ENCODE peak calls at places on chromosomes 16 and 17, in seven cellular contexts. H is Kasumi-1, E is body of pancreas, A is NCI-H1092, Z is Right ventricle myocardium inferior, L is GF-D8, I is thoracic aorta. F is an unnamed sample.

GRCh38 chr16:88701541-88702363 is 4.5 kb downstream of the RNF166 start:
- DNase-seq in Z (no peak), E (no peak), A (no peak), I (no peak), L (no peak), H (no peak), F (no peak)

GRCh38 chr16:30724641-30725464 is 23.4 kb upstream of the PHKG2 start:
- DNase-seq in Z (no peak), L (no peak), H (peak; percentile 7), E (peak; percentile 47), I (no peak), A (no peak), F (no peak)

GRCh38 chr16:71722801-71723536 is 1.5 kb downstream of the PHLPP2 start:
- DNase-seq in H (peak; percentile 69), Z (peak; percentile 86), I (peak; percentile 8), E (peak; percentile 67), A (peak; percentile 66), L (peak; percentile 5), F (no peak)

GRCh38 chr16:3999479-3999868 is 116.8 kb downstream of the ADCY9 start:
- DNase-seq in I (no peak), H (no peak), Z (no peak), L (no peak), E (no peak), A (no peak), F (no peak)

GRCh38 chr17:12438813-12439586 is 226.7 kb upstream of the MYOCD start:
- DNase-seq in E (no peak), I (no peak), H (no peak), Z (no peak), A (no peak), L (no peak), F (no peak)

GRCh38 chr17:27649929-27650328 is 18.9 kb downstream of the LGALS9 start:
- DNase-seq in A (no peak), L (no peak), Z (no peak), E (peak; percentile 47), I (no peak), H (no peak), F (no peak)

GRCh38 chr17:37648555-37648954 is 5.3 kb upstream of the DDX52 start:
- DNase-seq in E (no peak), A (no peak), Z (no peak), L (no peak), I (no peak), H (no peak), F (no peak)

GRCh38 chr16:69589434-69590269 is 23.9 kb downstream of the NFAT5 start:
- DNase-seq in Z (no peak), L (no peak), E (no peak), I (no peak), H (peak; percentile 29), A (no peak), F (no peak)

GRCh38 chr16:87487361-87487924 is 5.4 kb downstream of the ZCCHC14 start:
- DNase-seq in E (peak; percentile 88), I (no peak), H (no peak), Z (peak; percentile 66), L (no peak), A (no peak), F (no peak)

GRCh38 chr16:24208710-24209109 is 47.4 kb upstream of the CACNG3 start:
- DNase-seq in E (no peak), L (no peak), Z (no peak), A (peak; percentile 50), I (no peak), H (no peak), F (no peak)

F was measured in Panc1.